ENCODE peak calls at places on chromosomes 16 and 17, in seven cellular contexts. A, K, D, I, B, R and S are unnamed samples.

GRCh38 chr17:47274319-47275069 is 20.9 kb downstream of the ITGB3 start:
- DNase-seq in A (no peak), K (no peak), D (no peak), I (no peak), B (no peak), R (no peak), S (no peak)

GRCh38 chr17:27810211-27810901 is 10.0 kb upstream of the NOS2 start:
- DNase-seq in A (no peak), K (no peak), D (no peak), I (peak; percentile 46), B (no peak), R (no peak), S (no peak)

GRCh38 chr16:23408242-23409201 is 44.5 kb downstream of the COG7 start:
- DNase-seq in A (no peak), K (no peak), D (peak; percentile 75), I (no peak), B (peak; percentile 74), R (no peak), S (no peak)

GRCh38 chr16:22318690-22319358 is 21.6 kb downstream of the POLR3E start:
- DNase-seq in A (peak; percentile 45), K (no peak), D (peak; percentile 64), I (peak; percentile 79), B (peak; percentile 48), R (peak; percentile 68), S (no peak)

GRCh38 chr17:51805220-51805619 is 353.3 kb downstream of the CA10 start:
- DNase-seq in A (no peak), K (no peak), D (no peak), I (no peak), B (no peak), R (no peak), S (no peak)

GRCh38 chr16:86852135-86852534 is 273.8 kb downstream of the FOXL1 start:
- DNase-seq in A (no peak), K (no peak), D (no peak), I (no peak), B (no peak), R (no peak), S (no peak)

GRCh38 chr16:86951831-86952598 is 365.2 kb downstream of the C16orf95 start:
- DNase-seq in A (no peak), K (no peak), D (peak; percentile 55), I (no peak), B (peak; percentile 93), R (no peak), S (no peak)

GRCh38 chr16:54930034-54930938 is at the start of gene IRX5:
- DNase-seq in A (no peak), K (peak; percentile 84), D (peak; percentile 96), I (peak; percentile 98), B (peak; percentile 96), R (peak; percentile 79), S (peak; percentile 94)

GRCh38 chr16:23711785-23712184 is 1.2 kb downstream of the ERN2 start:
- DNase-seq in A (no peak), K (no peak), D (no peak), I (no peak), B (no peak), R (no peak), S (no peak)

GRCh38 chr16:85755929-85756768 is 5.3 kb upstream of the C16orf74 start:
- DNase-seq in A (no peak), K (no peak), D (no peak), I (no peak), B (no peak), R (no peak), S (peak; percentile 46)

GRCh38 chr16:67191995-67192681 is at the start of gene E2F4:
- DNase-seq in A (peak; percentile 88), K (peak; percentile 85), D (peak; percentile 96), I (peak; percentile 97), B (peak; percentile 93), R (peak; percentile 93), S (peak; percentile 89)

GRCh38 chr16:77711775-77712174 is 10.5 kb upstream of the NUDT7 start:
- DNase-seq in A (peak; percentile 52), K (no peak), D (no peak), I (no peak), B (no peak), R (no peak), S (no peak)

GRCh38 chr17:72122002-72122310 is 1.1 kb downstream of the SOX9 start:
- DNase-seq in A (no peak), K (no peak), D (no peak), I (peak; percentile 84), B (peak; percentile 50), R (no peak), S (no peak)

GRCh38 chr16:17377360-17378324 is 93.1 kb downstream of the XYLT1 start:
- DNase-seq in A (no peak), K (peak; percentile 52), D (no peak), I (no peak), B (no peak), R (no peak), S (no peak)

GRCh38 chr17:17910060-17910459 is 62.1 kb downstream of the TOM1L2 start:
- DNase-seq in A (no peak), K (no peak), D (no peak), I (no peak), B (no peak), R (no peak), S (no peak)

GRCh38 chr16:81838794-81839193 is 59.7 kb downstream of the PLCG2 start:
- DNase-seq in A (no peak), K (no peak), D (no peak), I (no peak), B (no peak), R (no peak), S (no peak)

GRCh38 chr16:85350146-85350728 is 238.0 kb upstream of the CIBAR2 start:
- DNase-seq in A (no peak), K (no peak), D (no peak), I (no peak), B (no peak), R (no peak), S (no peak)

DNA sequence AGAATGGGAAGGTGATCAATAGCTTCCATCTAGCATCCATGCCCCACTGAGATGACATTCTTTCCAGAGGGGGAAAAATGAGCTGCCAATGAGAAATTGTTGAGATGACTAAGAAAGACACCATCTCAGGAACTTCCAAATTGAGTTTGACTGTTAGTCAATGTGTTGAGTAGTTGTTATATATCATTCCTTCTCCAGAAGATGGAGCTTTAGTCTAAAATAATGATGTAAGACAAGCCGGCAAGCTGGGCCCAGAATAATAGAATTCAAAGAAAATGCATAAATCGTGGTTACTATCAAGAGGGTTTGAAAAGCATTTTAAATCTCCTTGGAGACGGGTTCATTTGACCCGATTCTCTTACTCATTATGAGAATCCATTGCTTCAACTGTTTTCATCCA is 71.0 kb upstream of the ATF7IP2 start:
- DNase-seq in A (peak; percentile 65), K (no peak), D (no peak), I (no peak), B (peak; percentile 28), R (no peak), S (no peak)
- TF ChIP-seq CTCF in A (peak; percentile 80), K (no peak), D (no peak), I (no peak), B (peak; percentile 1), R (no peak), S (no peak)

GRCh38 chr17:13871261-13871660 is 198.0 kb upstream of the COX10 start:
- DNase-seq in A (no peak), K (no peak), D (no peak), I (no peak), B (no peak), R (no peak), S (no peak)

GRCh38 chr17:13869301-13869700 is 200.0 kb upstream of the COX10 start:
- DNase-seq in A (no peak), K (no peak), D (no peak), I (no peak), B (no peak), R (no peak), S (no peak)

GRCh38 chr17:13874134-13874533 is 195.2 kb upstream of the COX10 start:
- DNase-seq in A (no peak), K (no peak), D (no peak), I (no peak), B (no peak), R (no peak), S (no peak)

GRCh38 chr17:13879961-13880466 is 189.3 kb upstream of the COX10 start:
- DNase-seq in A (no peak), K (no peak), D (no peak), I (no peak), B (no peak), R (no peak), S (no peak)

DNA sequence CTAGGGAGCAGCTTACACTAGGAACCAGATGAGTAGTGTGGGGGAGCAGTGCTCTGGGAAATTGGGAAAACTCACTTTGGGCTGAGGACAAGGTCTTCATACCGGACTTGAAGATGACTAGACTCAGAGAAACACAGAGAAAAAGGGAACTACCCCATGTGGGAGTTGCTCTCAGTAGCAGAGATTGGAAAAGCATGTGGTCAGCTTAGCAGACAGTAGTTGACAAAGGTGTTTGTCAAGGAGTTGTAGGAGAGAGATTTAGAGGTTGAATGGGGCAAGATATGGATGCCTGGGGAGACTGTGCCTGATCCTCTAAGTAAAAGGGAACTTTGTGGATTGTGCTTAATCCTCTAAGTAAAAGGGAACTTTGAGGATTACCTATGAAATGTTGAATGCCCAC is 194.5 kb upstream of the COX10 start:
- DNase-seq in A (no peak), K (no peak), D (no peak), I (no peak), B (no peak), R (no peak), S (peak; percentile 1)
- TF ChIP-seq CTCF in A (no peak), K (no peak), D (no peak), I (no peak), B (no peak), R (no peak), S (no peak)

DNA sequence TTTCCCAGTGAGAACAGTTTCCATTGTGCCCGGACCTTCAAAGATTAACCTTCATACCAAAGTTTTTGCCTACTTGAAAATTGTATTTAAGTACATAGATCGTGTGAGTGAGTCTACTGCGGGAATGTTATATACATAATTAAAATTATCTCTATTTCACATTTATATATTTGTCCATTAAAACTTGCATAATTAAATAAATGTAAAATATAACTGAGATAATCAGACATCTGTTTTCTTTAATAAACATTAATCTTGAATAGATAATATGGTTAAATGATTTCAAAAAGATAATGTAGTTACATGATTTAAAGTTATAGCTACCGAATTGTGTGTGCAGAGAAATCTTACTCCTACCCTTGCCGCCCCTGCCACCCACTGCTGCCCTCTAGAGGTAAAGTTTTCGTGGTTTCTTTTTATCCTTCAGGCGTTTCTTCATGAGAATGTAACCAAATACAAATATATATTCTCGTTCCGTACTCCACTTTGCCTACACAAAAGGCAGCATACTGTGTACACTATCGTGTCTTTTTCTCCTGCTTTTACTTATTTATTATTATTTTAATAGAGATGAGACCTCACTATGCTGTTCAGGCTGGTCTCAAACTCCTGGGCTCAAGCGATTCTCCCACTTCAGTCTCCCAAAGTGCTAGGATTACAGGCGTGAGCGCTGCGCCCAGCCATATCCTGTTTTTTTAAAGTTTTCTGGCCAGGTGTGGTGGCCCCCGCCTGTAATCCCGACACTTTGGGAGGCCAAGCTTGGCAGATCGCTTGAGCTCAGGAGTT is 35.6 kb downstream of the RPA1 start:
- DNase-seq in A (peak; percentile 35), K (no peak), D (no peak), I (peak; percentile 43), B (peak; percentile 59), R (peak; percentile 50), S (no peak)
- TF ChIP-seq CTCF in A (peak; percentile 56), K (peak; percentile 36), D (peak; percentile 77), I (no peak), B (peak; percentile 61), R (peak; percentile 44), S (no peak)

DNA sequence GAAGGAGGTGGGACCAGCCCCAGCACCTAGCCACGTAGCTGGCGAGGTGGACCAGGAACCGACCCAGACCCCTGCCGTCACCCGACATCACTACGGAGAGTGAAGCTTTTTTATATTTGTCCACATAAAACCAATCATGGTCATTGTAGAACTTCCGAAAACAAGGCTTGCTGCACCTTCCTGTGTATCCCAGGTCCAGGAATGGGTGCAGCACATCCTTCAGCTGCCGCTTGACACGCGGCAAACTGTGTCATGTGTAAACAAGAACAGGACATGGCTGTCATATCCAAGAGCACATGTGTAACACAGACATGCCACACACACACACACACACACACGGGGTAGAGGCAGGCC is 1.4 kb downstream of the HBQ1 start:
- DNase-seq in A (no peak), K (no peak), D (no peak), I (no peak), B (no peak), R (no peak), S (no peak)
- TF ChIP-seq CTCF in A (no peak), K (no peak), D (no peak), I (no peak), B (no peak), R (peak; percentile 47), S (no peak)